ENCODE peak calls at places on chromosome 18, in four cellular contexts. M is activated CD4-positive, alpha-beta T cell treated with anti-CD3 and anti-CD28 coated beads, Interleukin-2, amount 10 ng/mL, durations not matched to agents 7 days and 5 days; B is stimulated activated CD8-positive, alpha-beta memory T cell treated with anti-CD3 and anti-CD28 coated beads, Interleukin-7, amount 100 ng/mL, for 1 hour; K is kidney glomerular epithelial cell. L is an unnamed sample.

GRCh38 chr18:7520200-7520780 is 46.8 kb upstream of the PTPRM start:
- DNase-seq in K (no peak), B (no peak), M (no peak), L (no peak)

GRCh38 chr18:25055076-25055475 is 296.9 kb downstream of the ZNF521 start:
- DNase-seq in B (no peak), M (no peak), K (no peak), L (no peak)

GRCh38 chr18:57743008-57743407 is 60.1 kb downstream of the ATP8B1 start:
- DNase-seq in B (no peak), K (peak), M (no peak), L (no peak)

GRCh38 chr18:68177807-68178702 is 536.9 kb downstream of the TMX3 start:
- DNase-seq in M (no peak), K (no peak), B (no peak), L (peak)

GRCh38 chr18:59699750-59700534 is 2.7 kb upstream of the CCBE1 start:
- DNase-seq in M (no peak), K (no peak), B (no peak), L (no peak)

GRCh38 chr18:7038330-7038846 is 79.2 kb downstream of the LAMA1 start:
- DNase-seq in M (no peak), K (peak), B (no peak), L (no peak)

GRCh38 chr18:28281400-28281799 is 104.5 kb upstream of the CDH2 start:
- DNase-seq in B (no peak), M (no peak), K (no peak), L (no peak)

GRCh38 chr18:10946058-10946457 is 203.3 kb downstream of the PIEZO2 start:
- DNase-seq in M (no peak), K (no peak), B (no peak), L (no peak)

GRCh38 chr18:9877655-9878014 is 8.1 kb upstream of the TXNDC2 start:
- DNase-seq in K (no peak), M (no peak), B (no peak), L (no peak)

GRCh38 chr18:78151234-78151633 is 828.4 kb upstream of the SALL3 start:
- DNase-seq in M (no peak), K (no peak), B (no peak), L (no peak)

GRCh38 chr18:28086530-28087172 is 90.3 kb downstream of the CDH2 start:
- DNase-seq in B (no peak), M (no peak), K (peak), L (no peak)

GRCh38 chr18:75143851-75144250 is 65.1 kb downstream of the PTGR3 start:
- DNase-seq in B (no peak), K (no peak), M (no peak), L (no peak)

GRCh38 chr18:40179647-40180175 is 1775.3 kb upstream of the PIK3C3 start:
- DNase-seq in M (no peak), B (no peak), K (no peak), L (no peak)

GRCh38 chr18:27954226-27954625 is 222.7 kb downstream of the CDH2 start:
- DNase-seq in K (peak), B (no peak), M (no peak), L (no peak)

L was measured in SK-N-MC.